ENCODE peak calls at places on chromosomes 1 and 21, in five cellular contexts. Z is fibroblast of lung, F is ELF-1, M is AG09319, R is iPS DF 19.7. L is an unnamed sample.

GRCh38 chr1:165392634-165393571 is 36.4 kb upstream of the LMX1A start:
- DNase-seq in Z (peak), F (peak), M (peak), R (no peak), L (peak)

GRCh38 chr1:218785928-218786327 is 387.8 kb upstream of the LYPLAL1 start:
- DNase-seq in Z (peak), F (no peak), M (no peak), R (no peak), L (peak)

GRCh38 chr1:212514782-212515181 is 82.1 kb downstream of the NENF start:
- DNase-seq in Z (no peak), F (peak), M (no peak), R (no peak), L (no peak)

GRCh38 chr1:13913396-13913795 is 213.4 kb downstream of the PRDM2 start:
- DNase-seq in Z (no peak), F (no peak), M (no peak), R (no peak), L (no peak)

GRCh38 chr1:223031690-223032601 is 111.1 kb downstream of the TLR5 start:
- DNase-seq in Z (peak), F (peak), M (peak), R (no peak), L (no peak)

GRCh38 chr1:28718601-28719331 is 18.0 kb upstream of the YTHDF2 start:
- DNase-seq in Z (peak), F (no peak), M (no peak), R (no peak), L (no peak)

GRCh38 chr21:44253832-44254700 is 7.6 kb downstream of the DNMT3L start:
- DNase-seq in Z (no peak), F (no peak), M (no peak), R (no peak), L (no peak)

GRCh38 chr21:46569071-46569470 is 35.8 kb downstream of the S100B start:
- DNase-seq in Z (no peak), F (no peak), M (no peak), R (no peak), L (no peak)

GRCh38 chr1:214067853-214068703 is 80.3 kb downstream of the PROX1 start:
- DNase-seq in Z (no peak), F (no peak), M (no peak), R (no peak), L (no peak)

GRCh38 chr1:59333626-59334277 is 36.9 kb downstream of the FGGY start:
- DNase-seq in Z (no peak), F (no peak), M (no peak), R (no peak), L (no peak)

GRCh38 chr21:29175408-29176147 is 45.1 kb downstream of the MAP3K7CL start:
- DNase-seq in Z (no peak), F (no peak), M (peak), R (no peak), L (peak)

GRCh38 chr1:200037904-200038644 is 10.6 kb downstream of the NR5A2 start:
- DNase-seq in Z (no peak), F (no peak), M (no peak), R (no peak), L (no peak)

GRCh38 chr1:151997284-151997570 is 3.6 kb upstream of the S100A10 start:
- DNase-seq in Z (no peak), F (no peak), M (no peak), R (no peak), L (no peak)

GRCh38 chr1:40948741-40949528 is 30.6 kb upstream of the CTPS1 start:
- DNase-seq in Z (peak), F (peak), M (peak), R (no peak), L (no peak)

GRCh38 chr1:3543076-3544049 is 67.9 kb downstream of the MEGF6 start:
- DNase-seq in Z (peak), F (peak), M (peak), R (no peak), L (no peak)

GRCh38 chr1:162349635-162350330 is 26.9 kb downstream of the SPATA46 start:
- DNase-seq in Z (peak), F (peak), M (no peak), R (no peak), L (no peak)

GRCh38 chr1:1664941-1665814 is 6.4 kb upstream of the CDK11B start:
- DNase-seq in Z (no peak), F (no peak), M (no peak), R (no peak), L (no peak)

GRCh38 chr21:37521658-37522057 is 155.1 kb downstream of the DYRK1A start:
- DNase-seq in Z (no peak), F (no peak), M (no peak), R (no peak), L (no peak)

GRCh38 chr1:206925116-206925736 is 3.5 kb upstream of the FCMR start:
- DNase-seq in Z (no peak), F (peak), M (no peak), R (no peak), L (no peak)

GRCh38 chr21:35026617-35027557 is 22.2 kb downstream of the RUNX1 start:
- DNase-seq in Z (peak), F (peak), M (no peak), R (peak), L (no peak)

GRCh38 chr1:24899581-24900485 is 30.2 kb downstream of the RUNX3 start:
- DNase-seq in Z (no peak), F (no peak), M (no peak), R (no peak), L (no peak)

GRCh38 chr1:207495816-207496792 is at the start of gene CR1:
- DNase-seq in Z (peak), F (peak), M (no peak), R (no peak), L (no peak)

GRCh38 chr1:52654063-52654462 is 21.1 kb downstream of the SHISAL2A start:
- DNase-seq in Z (no peak), F (no peak), M (no peak), R (no peak), L (no peak)

GRCh38 chr1:14897080-14897449 is 256.5 kb upstream of the TMEM51 start:
- DNase-seq in Z (peak), F (no peak), M (no peak), R (no peak), L (no peak)

GRCh38 chr1:171784779-171785178 is 3.3 kb downstream of the METTL13 start:
- DNase-seq in Z (no peak), F (no peak), M (no peak), R (no peak), L (no peak)

GRCh38 chr1:172997941-172998361 is 52.8 kb downstream of the TNFSF18 start:
- DNase-seq in Z (peak), F (no peak), M (no peak), R (no peak), L (no peak)

GRCh38 chr1:203751051-203751450 is 13.9 kb upstream of the LAX1 start:
- DNase-seq in Z (peak), F (no peak), M (no peak), R (no peak), L (no peak)

GRCh38 chr1:54238353-54239040 is 38.5 kb downstream of the MRPL37 start:
- DNase-seq in Z (no peak), F (no peak), M (no peak), R (no peak), L (no peak)

GRCh38 chr1:152001631-152002584 is 8.2 kb upstream of the S100A10 start:
- DNase-seq in Z (peak), F (peak), M (peak), R (no peak), L (peak)